ENCODE peak calls at places on chromosomes 6 and 20, in five cellular contexts. One of them, this sample, is unnamed.
A peak's percentile ranks its signal among the peaks of the same experiment; 100 is the strongest.

GRCh38 chr6:3212261-3212660 is 15.2 kb downstream of the TUBB2B start:
- DNase-seq in DMS153: no peak
- DNase-seq in EL: no peak
- DNase-seq in activated CD4-positive, CD25-positive, alpha-beta regulatory T cell: no peak
- DNase-seq in stimulated activated CD4-positive, alpha-beta T cell treated with anti-CD3 and anti-CD28 coated beads, Interleukin-2, amount 100 ng/mL, for 48 hours: no peak
- DNase-seq in this sample: no peak

GRCh38 chr6:50113114-50113857 is 63.6 kb upstream of the DEFB112 start:
- DNase-seq in DMS153: no peak
- DNase-seq in EL: no peak
- DNase-seq in activated CD4-positive, CD25-positive, alpha-beta regulatory T cell: no peak
- DNase-seq in stimulated activated CD4-positive, alpha-beta T cell treated with anti-CD3 and anti-CD28 coated beads, Interleukin-2, amount 100 ng/mL, for 48 hours: no peak
- DNase-seq in this sample: no peak

GRCh38 chr20:58549231-58549630 is 34.0 kb upstream of the APCDD1L start:
- DNase-seq in DMS153: no peak
- DNase-seq in EL: no peak
- DNase-seq in activated CD4-positive, CD25-positive, alpha-beta regulatory T cell: no peak
- DNase-seq in stimulated activated CD4-positive, alpha-beta T cell treated with anti-CD3 and anti-CD28 coated beads, Interleukin-2, amount 100 ng/mL, for 48 hours: no peak
- DNase-seq in this sample: no peak

GRCh38 chr6:80132942-80133517 is 26.6 kb downstream of the BCKDHB start:
- DNase-seq in DMS153: peak; percentile 63
- DNase-seq in EL: peak; percentile 43
- DNase-seq in activated CD4-positive, CD25-positive, alpha-beta regulatory T cell: no peak
- DNase-seq in stimulated activated CD4-positive, alpha-beta T cell treated with anti-CD3 and anti-CD28 coated beads, Interleukin-2, amount 100 ng/mL, for 48 hours: peak; percentile 15
- DNase-seq in this sample: peak; percentile 69

GRCh38 chr6:63525186-63525878 is 46.9 kb upstream of the LOC128125822 start:
- DNase-seq in DMS153: no peak
- DNase-seq in EL: no peak
- DNase-seq in activated CD4-positive, CD25-positive, alpha-beta regulatory T cell: no peak
- DNase-seq in stimulated activated CD4-positive, alpha-beta T cell treated with anti-CD3 and anti-CD28 coated beads, Interleukin-2, amount 100 ng/mL, for 48 hours: no peak
- DNase-seq in this sample: no peak

GRCh38 chr6:123415844-123416468 is 220.8 kb downstream of the TRDN start:
- DNase-seq in DMS153: peak; percentile 61
- DNase-seq in EL: peak; percentile 31
- DNase-seq in activated CD4-positive, CD25-positive, alpha-beta regulatory T cell: no peak
- DNase-seq in stimulated activated CD4-positive, alpha-beta T cell treated with anti-CD3 and anti-CD28 coated beads, Interleukin-2, amount 100 ng/mL, for 48 hours: peak; percentile 37
- DNase-seq in this sample: peak; percentile 62

GRCh38 chr6:157405986-157406385 is 25.0 kb downstream of the ZDHHC14 start:
- DNase-seq in DMS153: no peak
- DNase-seq in EL: peak; percentile 69
- DNase-seq in activated CD4-positive, CD25-positive, alpha-beta regulatory T cell: no peak
- DNase-seq in stimulated activated CD4-positive, alpha-beta T cell treated with anti-CD3 and anti-CD28 coated beads, Interleukin-2, amount 100 ng/mL, for 48 hours: no peak
- DNase-seq in this sample: peak; percentile 52

GRCh38 chr20:33028875-33029274 is 2.6 kb upstream of the BPIFB6 start:
- DNase-seq in DMS153: no peak
- DNase-seq in EL: no peak
- DNase-seq in activated CD4-positive, CD25-positive, alpha-beta regulatory T cell: no peak
- DNase-seq in stimulated activated CD4-positive, alpha-beta T cell treated with anti-CD3 and anti-CD28 coated beads, Interleukin-2, amount 100 ng/mL, for 48 hours: no peak
- DNase-seq in this sample: no peak

GRCh38 chr20:32961956-32962517 is 42.2 kb downstream of the SUN5 start:
- DNase-seq in DMS153: no peak
- DNase-seq in EL: no peak
- DNase-seq in activated CD4-positive, CD25-positive, alpha-beta regulatory T cell: no peak
- DNase-seq in stimulated activated CD4-positive, alpha-beta T cell treated with anti-CD3 and anti-CD28 coated beads, Interleukin-2, amount 100 ng/mL, for 48 hours: no peak
- DNase-seq in this sample: no peak

GRCh38 chr6:105817370-105817769 is 268.8 kb upstream of the PRDM1 start:
- DNase-seq in DMS153: no peak
- DNase-seq in EL: no peak
- DNase-seq in activated CD4-positive, CD25-positive, alpha-beta regulatory T cell: no peak
- DNase-seq in stimulated activated CD4-positive, alpha-beta T cell treated with anti-CD3 and anti-CD28 coated beads, Interleukin-2, amount 100 ng/mL, for 48 hours: no peak
- DNase-seq in this sample: no peak

GRCh38 chr20:4162766-4163165 is 147.4 kb upstream of the RNF24 start:
- DNase-seq in DMS153: no peak
- DNase-seq in EL: no peak
- DNase-seq in activated CD4-positive, CD25-positive, alpha-beta regulatory T cell: no peak
- DNase-seq in stimulated activated CD4-positive, alpha-beta T cell treated with anti-CD3 and anti-CD28 coated beads, Interleukin-2, amount 100 ng/mL, for 48 hours: no peak
- DNase-seq in this sample: no peak

GRCh38 chr6:123527406-123527805 is 109.3 kb downstream of the TRDN start:
- DNase-seq in DMS153: no peak
- DNase-seq in EL: no peak
- DNase-seq in activated CD4-positive, CD25-positive, alpha-beta regulatory T cell: no peak
- DNase-seq in stimulated activated CD4-positive, alpha-beta T cell treated with anti-CD3 and anti-CD28 coated beads, Interleukin-2, amount 100 ng/mL, for 48 hours: no peak
- DNase-seq in this sample: peak; percentile 43

GRCh38 chr6:122788663-122789062 is 395 bp upstream of the SMPDL3A start:
- DNase-seq in DMS153: no peak
- DNase-seq in EL: no peak
- DNase-seq in activated CD4-positive, CD25-positive, alpha-beta regulatory T cell: no peak
- DNase-seq in stimulated activated CD4-positive, alpha-beta T cell treated with anti-CD3 and anti-CD28 coated beads, Interleukin-2, amount 100 ng/mL, for 48 hours: no peak
- DNase-seq in this sample: no peak

GRCh38 chr6:61679625-61680024 is 606.4 kb downstream of the KHDRBS2 start:
- DNase-seq in DMS153: no peak
- DNase-seq in EL: no peak
- DNase-seq in activated CD4-positive, CD25-positive, alpha-beta regulatory T cell: no peak
- DNase-seq in stimulated activated CD4-positive, alpha-beta T cell treated with anti-CD3 and anti-CD28 coated beads, Interleukin-2, amount 100 ng/mL, for 48 hours: no peak
- DNase-seq in this sample: no peak

This sample was measured in astrocyte of the spinal cord.